ENCODE peak calls at places on chromosomes 5 and 9, in ten cellular contexts. One of them, this sample, is unnamed.

GRCh38 chr9:69400470-69400869 is 75.5 kb downstream of the ENTREP1 start:
- DNase-seq in Calu3: no peak
- DNase-seq in ovary: no peak
- DNase-seq in esophagus squamous epithelium: no peak
- DNase-seq in cardiac muscle cell: no peak
- DNase-seq in tibial nerve: no peak
- DNase-seq in kidney: no peak
- DNase-seq in endothelial cell: no peak
- DNase-seq in endothelial cell of umbilical vein: no peak
- DNase-seq in breast epithelium: no peak
- DNase-seq in this sample: no peak

GRCh38 chr5:9335754-9336495 is 209.9 kb downstream of the SEMA5A start:
- DNase-seq in kidney: no peak
- DNase-seq in tibial nerve: no peak
- DNase-seq in endothelial cell of umbilical vein: no peak
- DNase-seq in Calu3: no peak
- DNase-seq in breast epithelium: no peak
- DNase-seq in endothelial cell: no peak
- DNase-seq in ovary: no peak
- DNase-seq in cardiac muscle cell: no peak
- DNase-seq in esophagus squamous epithelium: no peak
- DNase-seq in this sample: no peak

GRCh38 chr5:51500-51823 is 40.5 kb upstream of the PLEKHG4B start:
- DNase-seq in ovary: no peak
- DNase-seq in esophagus squamous epithelium: no peak
- DNase-seq in endothelial cell of umbilical vein: no peak
- DNase-seq in endothelial cell: no peak
- DNase-seq in tibial nerve: no peak
- DNase-seq in breast epithelium: no peak
- DNase-seq in Calu3: no peak
- DNase-seq in kidney: no peak
- DNase-seq in cardiac muscle cell: no peak
- DNase-seq in this sample: no peak

GRCh38 chr5:142492781-142493281 is 168.0 kb upstream of the SPRY4 start:
- DNase-seq in ovary: no peak
- DNase-seq in endothelial cell of umbilical vein: peak
- DNase-seq in kidney: no peak
- DNase-seq in Calu3: no peak
- DNase-seq in breast epithelium: no peak
- DNase-seq in tibial nerve: peak
- DNase-seq in cardiac muscle cell: no peak
- DNase-seq in esophagus squamous epithelium: no peak
- DNase-seq in endothelial cell: no peak
- DNase-seq in this sample: peak

GRCh38 chr9:79308012-79308411 is 263.8 kb upstream of the TLE4 start:
- DNase-seq in kidney: no peak
- DNase-seq in ovary: no peak
- DNase-seq in cardiac muscle cell: no peak
- DNase-seq in endothelial cell: no peak
- DNase-seq in Calu3: no peak
- DNase-seq in breast epithelium: no peak
- DNase-seq in tibial nerve: no peak
- DNase-seq in endothelial cell of umbilical vein: no peak
- DNase-seq in esophagus squamous epithelium: no peak
- DNase-seq in this sample: no peak

GRCh38 chr5:131635755-131636479 is 888 bp upstream of the RAPGEF6 start:
- DNase-seq in kidney: peak
- DNase-seq in Calu3: no peak
- DNase-seq in tibial nerve: peak
- DNase-seq in ovary: no peak
- DNase-seq in endothelial cell of umbilical vein: peak
- DNase-seq in endothelial cell: no peak
- DNase-seq in esophagus squamous epithelium: no peak
- DNase-seq in cardiac muscle cell: peak
- DNase-seq in breast epithelium: no peak
- DNase-seq in this sample: no peak

GRCh38 chr5:101009758-101010519 is 106.9 kb upstream of the ST8SIA4 start:
- DNase-seq in ovary: no peak
- DNase-seq in Calu3: no peak
- DNase-seq in esophagus squamous epithelium: no peak
- DNase-seq in endothelial cell of umbilical vein: no peak
- DNase-seq in tibial nerve: no peak
- DNase-seq in kidney: no peak
- DNase-seq in cardiac muscle cell: no peak
- DNase-seq in endothelial cell: no peak
- DNase-seq in breast epithelium: no peak
- DNase-seq in this sample: no peak

GRCh38 chr5:113282470-113282869 is 152.3 kb downstream of the TSSK1B start:
- DNase-seq in Calu3: no peak
- DNase-seq in tibial nerve: no peak
- DNase-seq in cardiac muscle cell: no peak
- DNase-seq in breast epithelium: no peak
- DNase-seq in ovary: no peak
- DNase-seq in endothelial cell: no peak
- DNase-seq in esophagus squamous epithelium: no peak
- DNase-seq in endothelial cell of umbilical vein: no peak
- DNase-seq in kidney: no peak
- DNase-seq in this sample: no peak

GRCh38 chr9:111731916-111732315 is 62.8 kb downstream of the SHOC1 start:
- DNase-seq in endothelial cell: no peak
- DNase-seq in esophagus squamous epithelium: no peak
- DNase-seq in ovary: no peak
- DNase-seq in breast epithelium: no peak
- DNase-seq in Calu3: no peak
- DNase-seq in kidney: no peak
- DNase-seq in tibial nerve: no peak
- DNase-seq in endothelial cell of umbilical vein: no peak
- DNase-seq in cardiac muscle cell: no peak
- DNase-seq in this sample: no peak

GRCh38 chr5:150729859-150730258 is 29.0 kb downstream of the DCTN4 start:
- DNase-seq in ovary: no peak
- DNase-seq in endothelial cell: no peak
- DNase-seq in kidney: no peak
- DNase-seq in esophagus squamous epithelium: no peak
- DNase-seq in cardiac muscle cell: no peak
- DNase-seq in Calu3: no peak
- DNase-seq in tibial nerve: no peak
- DNase-seq in breast epithelium: no peak
- DNase-seq in endothelial cell of umbilical vein: no peak
- DNase-seq in this sample: no peak

GRCh38 chr5:150734579-150735384 is 24.0 kb downstream of the DCTN4 start:
- DNase-seq in cardiac muscle cell: no peak
- DNase-seq in tibial nerve: peak
- DNase-seq in breast epithelium: no peak
- DNase-seq in Calu3: no peak
- DNase-seq in esophagus squamous epithelium: no peak
- DNase-seq in kidney: no peak
- DNase-seq in endothelial cell: no peak
- DNase-seq in endothelial cell of umbilical vein: no peak
- DNase-seq in ovary: no peak
- DNase-seq in this sample: peak

GRCh38 chr5:150731669-150732068 is 27.1 kb downstream of the DCTN4 start:
- DNase-seq in tibial nerve: peak
- DNase-seq in Calu3: no peak
- DNase-seq in endothelial cell of umbilical vein: no peak
- DNase-seq in esophagus squamous epithelium: no peak
- DNase-seq in breast epithelium: no peak
- DNase-seq in ovary: no peak
- DNase-seq in endothelial cell: no peak
- DNase-seq in kidney: no peak
- DNase-seq in cardiac muscle cell: no peak
- DNase-seq in this sample: no peak
- TF ChIP-seq CTCF in tibial nerve: no peak
- TF ChIP-seq CTCF in Calu3: no peak
- TF ChIP-seq CTCF in endothelial cell of umbilical vein: no peak
- TF ChIP-seq CTCF in esophagus squamous epithelium: no peak
- TF ChIP-seq CTCF in breast epithelium: no peak
- TF ChIP-seq CTCF in ovary: no peak
- TF ChIP-seq CTCF in endothelial cell: no peak
- TF ChIP-seq CTCF in kidney: no peak
- TF ChIP-seq CTCF in cardiac muscle cell: no peak
- TF ChIP-seq CTCF in this sample: no peak

GRCh38 chr5:134738963-134739661 is 764 bp downstream of the CAMLG start:
- DNase-seq in esophagus squamous epithelium: no peak
- DNase-seq in Calu3: peak
- DNase-seq in breast epithelium: no peak
- DNase-seq in ovary: no peak
- DNase-seq in endothelial cell of umbilical vein: peak
- DNase-seq in cardiac muscle cell: peak
- DNase-seq in endothelial cell: peak
- DNase-seq in tibial nerve: no peak
- DNase-seq in kidney: no peak
- DNase-seq in this sample: peak
- TF ChIP-seq CTCF in esophagus squamous epithelium: no peak
- TF ChIP-seq CTCF in Calu3: peak
- TF ChIP-seq CTCF in breast epithelium: no peak
- TF ChIP-seq CTCF in ovary: no peak
- TF ChIP-seq CTCF in endothelial cell of umbilical vein: no peak
- TF ChIP-seq CTCF in cardiac muscle cell: peak
- TF ChIP-seq CTCF in endothelial cell: no peak
- TF ChIP-seq CTCF in tibial nerve: no peak
- TF ChIP-seq CTCF in kidney: no peak
- TF ChIP-seq CTCF in this sample: peak

GRCh38 chr9:5800969-5801738 is 31.8 kb downstream of the ERMP1 start:
- DNase-seq in ovary: no peak
- DNase-seq in tibial nerve: no peak
- DNase-seq in Calu3: peak
- DNase-seq in breast epithelium: no peak
- DNase-seq in endothelial cell of umbilical vein: peak
- DNase-seq in cardiac muscle cell: no peak
- DNase-seq in endothelial cell: no peak
- DNase-seq in kidney: no peak
- DNase-seq in esophagus squamous epithelium: no peak
- DNase-seq in this sample: peak

GRCh38 chr9:5798581-5798980 is 34.3 kb downstream of the ERMP1 start:
- DNase-seq in endothelial cell: no peak
- DNase-seq in Calu3: no peak
- DNase-seq in endothelial cell of umbilical vein: no peak
- DNase-seq in cardiac muscle cell: no peak
- DNase-seq in kidney: no peak
- DNase-seq in breast epithelium: no peak
- DNase-seq in ovary: no peak
- DNase-seq in tibial nerve: no peak
- DNase-seq in esophagus squamous epithelium: no peak
- DNase-seq in this sample: no peak

GRCh38 chr9:5796298-5796697 is 36.6 kb downstream of the ERMP1 start:
- DNase-seq in esophagus squamous epithelium: no peak
- DNase-seq in ovary: no peak
- DNase-seq in endothelial cell of umbilical vein: no peak
- DNase-seq in tibial nerve: no peak
- DNase-seq in endothelial cell: no peak
- DNase-seq in Calu3: no peak
- DNase-seq in kidney: no peak
- DNase-seq in breast epithelium: no peak
- DNase-seq in cardiac muscle cell: no peak
- DNase-seq in this sample: no peak

GRCh38 chr9:5801739-5802113 is 31.2 kb downstream of the ERMP1 start:
- DNase-seq in esophagus squamous epithelium: no peak
- DNase-seq in breast epithelium: no peak
- DNase-seq in kidney: no peak
- DNase-seq in ovary: no peak
- DNase-seq in endothelial cell of umbilical vein: no peak
- DNase-seq in tibial nerve: no peak
- DNase-seq in endothelial cell: no peak
- DNase-seq in Calu3: no peak
- DNase-seq in cardiac muscle cell: no peak
- DNase-seq in this sample: no peak

GRCh38 chr9:5799314-5799713 is 33.6 kb downstream of the ERMP1 start:
- DNase-seq in tibial nerve: peak
- DNase-seq in endothelial cell of umbilical vein: peak
- DNase-seq in kidney: no peak
- DNase-seq in Calu3: peak
- DNase-seq in endothelial cell: no peak
- DNase-seq in ovary: no peak
- DNase-seq in cardiac muscle cell: no peak
- DNase-seq in breast epithelium: no peak
- DNase-seq in esophagus squamous epithelium: no peak
- DNase-seq in this sample: peak
- TF ChIP-seq CTCF in tibial nerve: peak
- TF ChIP-seq CTCF in endothelial cell of umbilical vein: peak
- TF ChIP-seq CTCF in kidney: peak
- TF ChIP-seq CTCF in Calu3: peak
- TF ChIP-seq CTCF in endothelial cell: no peak
- TF ChIP-seq CTCF in ovary: peak
- TF ChIP-seq CTCF in cardiac muscle cell: peak
- TF ChIP-seq CTCF in breast epithelium: no peak
- TF ChIP-seq CTCF in esophagus squamous epithelium: no peak
- TF ChIP-seq CTCF in this sample: peak

GRCh38 chr9:128553695-128554094 is 1.3 kb downstream of the SPTAN1 start:
- DNase-seq in Calu3: no peak
- DNase-seq in cardiac muscle cell: no peak
- DNase-seq in kidney: no peak
- DNase-seq in esophagus squamous epithelium: no peak
- DNase-seq in breast epithelium: no peak
- DNase-seq in endothelial cell of umbilical vein: peak
- DNase-seq in endothelial cell: no peak
- DNase-seq in tibial nerve: no peak
- DNase-seq in ovary: no peak
- DNase-seq in this sample: peak
- TF ChIP-seq CTCF in Calu3: no peak
- TF ChIP-seq CTCF in cardiac muscle cell: no peak
- TF ChIP-seq CTCF in kidney: no peak
- TF ChIP-seq CTCF in esophagus squamous epithelium: no peak
- TF ChIP-seq CTCF in breast epithelium: no peak
- TF ChIP-seq CTCF in endothelial cell of umbilical vein: no peak
- TF ChIP-seq CTCF in endothelial cell: no peak
- TF ChIP-seq CTCF in tibial nerve: no peak
- TF ChIP-seq CTCF in ovary: no peak
- TF ChIP-seq CTCF in this sample: no peak

GRCh38 chr9:114387678-114388431 is at the start of gene AKNA:
- DNase-seq in endothelial cell of umbilical vein: peak
- DNase-seq in Calu3: no peak
- DNase-seq in kidney: peak
- DNase-seq in breast epithelium: peak
- DNase-seq in esophagus squamous epithelium: peak
- DNase-seq in tibial nerve: peak
- DNase-seq in ovary: peak
- DNase-seq in cardiac muscle cell: peak
- DNase-seq in endothelial cell: peak
- DNase-seq in this sample: peak
- TF ChIP-seq CTCF in endothelial cell of umbilical vein: no peak
- TF ChIP-seq CTCF in Calu3: no peak
- TF ChIP-seq CTCF in kidney: no peak
- TF ChIP-seq CTCF in breast epithelium: no peak
- TF ChIP-seq CTCF in esophagus squamous epithelium: no peak
- TF ChIP-seq CTCF in tibial nerve: no peak
- TF ChIP-seq CTCF in ovary: no peak
- TF ChIP-seq CTCF in cardiac muscle cell: no peak
- TF ChIP-seq CTCF in endothelial cell: no peak
- TF ChIP-seq CTCF in this sample: no peak

DNA sequence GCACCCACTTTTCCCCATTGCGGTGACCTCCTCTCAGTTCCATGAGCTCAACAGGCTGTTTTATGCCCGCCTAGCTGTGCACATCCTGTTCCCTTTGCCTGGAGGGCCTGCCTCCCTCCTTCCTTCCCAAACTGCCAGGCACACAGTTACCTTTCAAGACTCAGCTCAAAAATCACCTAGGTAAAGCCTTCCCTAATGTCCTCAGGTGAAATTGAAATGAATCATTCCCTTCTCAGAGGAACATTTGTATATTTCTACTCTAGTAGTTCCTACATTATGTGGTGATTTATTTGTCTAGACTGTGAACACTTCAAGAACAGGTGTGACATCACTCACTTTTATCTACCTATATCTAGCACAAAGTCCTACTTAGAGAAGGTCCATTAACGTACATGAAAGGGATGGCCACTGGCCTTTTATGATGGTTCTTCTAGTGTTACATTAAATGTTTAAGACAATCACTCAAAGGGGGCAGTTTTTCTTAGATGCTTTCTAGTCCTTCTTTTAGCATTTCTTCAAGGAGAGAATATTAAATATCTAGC is 103.5 kb upstream of the EQTN start:
- DNase-seq in ovary: no peak
- DNase-seq in endothelial cell of umbilical vein: no peak
- DNase-seq in cardiac muscle cell: no peak
- DNase-seq in Calu3: no peak
- DNase-seq in kidney: no peak
- DNase-seq in esophagus squamous epithelium: no peak
- DNase-seq in tibial nerve: no peak
- DNase-seq in breast epithelium: no peak
- DNase-seq in endothelial cell: no peak
- DNase-seq in this sample: no peak
- TF ChIP-seq CTCF in ovary: no peak
- TF ChIP-seq CTCF in endothelial cell of umbilical vein: no peak
- TF ChIP-seq CTCF in cardiac muscle cell: no peak
- TF ChIP-seq CTCF in Calu3: no peak
- TF ChIP-seq CTCF in kidney: no peak
- TF ChIP-seq CTCF in esophagus squamous epithelium: no peak
- TF ChIP-seq CTCF in tibial nerve: no peak
- TF ChIP-seq CTCF in breast epithelium: no peak
- TF ChIP-seq CTCF in endothelial cell: no peak
- TF ChIP-seq CTCF in this sample: no peak

This sample was measured in A673.